ENCODE peak calls at places on chromosome 19, in four cellular contexts. M, V, G and I are unnamed samples.

GRCh38 chr19:1237754-1238372 is at the start of gene CBARP:
- DNase-seq in M (no peak), V (peak), G (no peak), I (no peak)

GRCh38 chr19:31064486-31064885 is 284.8 kb downstream of the TSHZ3 start:
- DNase-seq in M (no peak), V (no peak), G (no peak), I (no peak)

GRCh38 chr19:16325671-16326400 is 1.2 kb downstream of the KLF2 start:
- DNase-seq in M (peak), V (peak), G (no peak), I (no peak)

GRCh38 chr19:55554749-55555152 is 9.4 kb upstream of the SBK3 start:
- DNase-seq in M (no peak), V (no peak), G (peak), I (no peak)

GRCh38 chr19:50148528-50148927 is 14.6 kb downstream of the IZUMO2 start:
- DNase-seq in M (no peak), V (no peak), G (no peak), I (no peak)

GRCh38 chr19:49738242-49738641 is 24.9 kb downstream of the TSKS start:
- DNase-seq in M (no peak), V (no peak), G (no peak), I (no peak)

GRCh38 chr19:41882568-41883462 is at the start of gene ARHGEF1:
- DNase-seq in M (peak), V (peak), G (peak), I (no peak)

GRCh38 chr19:49560358-49560900 is 19.9 kb downstream of the NOSIP start:
- DNase-seq in M (no peak), V (peak), G (no peak), I (no peak)

GRCh38 chr19:40331052-40331451 is 17.1 kb downstream of the C19orf47 start:
- DNase-seq in M (no peak), V (peak), G (no peak), I (no peak)

GRCh38 chr19:49807174-49807830 is 5.8 kb downstream of the FUZ start:
- DNase-seq in M (no peak), V (no peak), G (no peak), I (no peak)

GRCh38 chr19:46761418-46761831 is 15.2 kb upstream of the STRN4 start:
- DNase-seq in M (peak), V (no peak), G (no peak), I (peak)

GRCh38 chr19:2494084-2494446 is 18.1 kb downstream of the GADD45B start:
- DNase-seq in M (peak), V (no peak), G (no peak), I (no peak)

GRCh38 chr19:13082192-13083007 is 20.3 kb downstream of the LYL1 start:
- DNase-seq in M (peak), V (no peak), G (no peak), I (no peak)

GRCh38 chr19:35143231-35143715 is at the start of gene FXYD7:
- DNase-seq in M (no peak), V (no peak), G (no peak), I (no peak)

GRCh38 chr19:11736696-11737095 is 2.0 kb downstream of the ZNF823 start:
- DNase-seq in M (peak), V (no peak), G (no peak), I (no peak)

GRCh38 chr19:45406165-45406956 is at the start of gene POLR1G:
- DNase-seq in M (peak), V (peak), G (peak), I (no peak)

GRCh38 chr19:45508681-45508930 is 1.3 kb downstream of the VASP start:
- DNase-seq in M (no peak), V (no peak), G (no peak), I (no peak)

GRCh38 chr19:8355631-8356402 is 8.1 kb upstream of the ANGPTL4 start:
- DNase-seq in M (peak), V (peak), G (no peak), I (no peak)

GRCh38 chr19:46426035-46426505 is 2.7 kb downstream of the PNMA8C start:
- DNase-seq in M (peak), V (no peak), G (no peak), I (no peak)

GRCh38 chr19:53657778-53658177 is 26.0 kb downstream of the DPRX start:
- DNase-seq in M (no peak), V (no peak), G (no peak), I (no peak)

GRCh38 chr19:43450545-43450997 is 14.8 kb downstream of the LYPD3 start:
- DNase-seq in M (peak), V (no peak), G (no peak), I (no peak)

GRCh38 chr19:53597023-53597422 is 34.8 kb upstream of the DPRX start:
- DNase-seq in M (no peak), V (no peak), G (no peak), I (no peak)

GRCh38 chr19:49761625-49762311 is 1.3 kb downstream of the TSKS start:
- DNase-seq in M (peak), V (no peak), G (no peak), I (no peak)

GRCh38 chr19:36027696-36028095 is 5.0 kb downstream of the CLIP3 start:
- DNase-seq in M (no peak), V (no peak), G (no peak), I (no peak)

GRCh38 chr19:14514215-14514871 is 3.9 kb downstream of the DNAJB1 start:
- DNase-seq in M (no peak), V (no peak), G (no peak), I (no peak)

GRCh38 chr19:14512420-14512961 is 5.7 kb downstream of the DNAJB1 start:
- DNase-seq in M (no peak), V (no peak), G (no peak), I (no peak)

GRCh38 chr19:14507704-14508246 is 10.4 kb downstream of the DNAJB1 start:
- DNase-seq in M (peak), V (no peak), G (no peak), I (no peak)

GRCh38 chr19:14509382-14509781 is 8.8 kb downstream of the DNAJB1 start:
- DNase-seq in M (no peak), V (no peak), G (no peak), I (no peak)

GRCh38 chr19:14511245-14511625 is 7.0 kb downstream of the DNAJB1 start:
- DNase-seq in M (no peak), V (no peak), G (no peak), I (no peak)
- H3K27ac ChIP-seq in M (peak), V (peak), G (peak), I (peak)

GRCh38 chr19:6076291-6076665 is 34.0 kb downstream of the RFX2 start:
- DNase-seq in M (no peak), V (no peak), G (no peak), I (no peak)
- H3K4me3 ChIP-seq in M (no peak), V (no peak), G (no peak), I (no peak)

DNA sequence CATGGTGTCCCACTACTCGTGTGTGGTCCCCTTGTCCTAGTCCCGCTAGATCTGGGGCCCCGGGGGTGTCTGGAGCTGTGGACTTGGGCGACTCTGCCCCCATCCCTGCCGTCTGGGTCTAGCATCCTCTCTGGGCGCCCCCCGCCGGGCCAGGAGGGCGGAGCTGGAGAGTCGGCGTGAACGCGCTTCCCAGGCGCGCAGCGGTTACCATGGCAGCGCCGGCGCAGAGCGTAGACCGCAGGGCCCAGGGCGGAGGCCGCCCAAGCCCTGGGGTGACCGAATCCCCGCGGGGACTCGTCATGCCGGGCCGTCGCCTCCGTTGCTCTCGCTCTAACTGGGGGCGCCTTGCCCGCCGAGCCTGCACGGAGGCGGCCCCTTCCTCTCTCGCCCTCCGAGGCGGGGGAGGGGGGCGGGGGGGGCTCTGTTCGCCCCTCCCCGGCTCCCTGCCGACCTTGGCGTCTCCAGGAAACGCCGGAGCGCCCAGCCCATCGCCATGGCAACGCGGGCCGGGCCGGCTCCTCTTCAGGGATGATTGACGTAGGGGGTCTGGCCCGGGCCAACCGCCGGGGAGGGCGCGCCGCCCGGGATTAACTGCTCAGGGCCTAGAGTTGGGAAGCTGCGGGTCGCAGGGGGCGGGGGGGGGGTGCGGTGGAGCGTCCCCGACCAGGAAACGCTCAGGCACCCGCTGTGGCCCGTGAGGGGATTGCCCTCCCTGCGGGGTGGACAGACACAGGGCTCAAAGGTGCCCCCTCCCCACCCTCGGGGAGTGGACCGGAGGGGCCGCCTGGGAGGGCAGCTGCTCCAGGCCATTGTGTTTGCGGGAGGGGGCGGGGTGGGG is 8.9 kb downstream of the ISYNA1 start:
- DNase-seq in M (peak), V (peak), G (peak), I (no peak)
- H3K27ac ChIP-seq in M (peak), V (peak), G (peak), I (peak)

DNA sequence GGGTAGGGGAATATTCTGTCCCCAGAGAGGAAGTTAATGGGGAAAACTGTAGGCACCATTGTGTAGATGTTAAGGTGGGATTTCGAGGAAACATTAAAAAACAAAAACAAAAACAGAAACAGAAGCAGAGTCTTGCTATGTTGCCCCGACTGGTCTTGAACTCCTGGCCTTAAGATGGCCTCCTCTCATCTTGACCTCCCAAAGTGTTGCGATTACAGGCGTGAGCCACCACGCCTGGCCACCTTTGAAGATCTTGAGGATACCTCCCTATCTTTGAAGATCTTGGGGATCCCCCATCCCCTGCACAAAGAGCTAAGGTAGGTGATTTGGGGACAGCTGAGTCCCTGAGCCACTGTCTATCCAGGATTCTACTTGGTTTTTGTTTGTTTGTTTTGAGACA is 553 bp upstream of the ICAM3 start:
- DNase-seq in M (no peak), V (no peak), G (no peak), I (no peak)
- H3K4me3 ChIP-seq in M (no peak), V (no peak), G (no peak), I (no peak)

GRCh38 chr19:18294467-18294864 is 13.0 kb upstream of the JUND start:
- DNase-seq in M (peak), V (no peak), G (peak), I (no peak)
- H3K27ac ChIP-seq in M (no peak), V (peak), G (peak), I (no peak)

GRCh38 chr19:17953316-17953801 is 13.5 kb upstream of the KCNN1 start:
- DNase-seq in M (no peak), V (no peak), G (no peak), I (no peak)
- H3K4me3 ChIP-seq in M (no peak), V (no peak), G (no peak), I (no peak)

DNA sequence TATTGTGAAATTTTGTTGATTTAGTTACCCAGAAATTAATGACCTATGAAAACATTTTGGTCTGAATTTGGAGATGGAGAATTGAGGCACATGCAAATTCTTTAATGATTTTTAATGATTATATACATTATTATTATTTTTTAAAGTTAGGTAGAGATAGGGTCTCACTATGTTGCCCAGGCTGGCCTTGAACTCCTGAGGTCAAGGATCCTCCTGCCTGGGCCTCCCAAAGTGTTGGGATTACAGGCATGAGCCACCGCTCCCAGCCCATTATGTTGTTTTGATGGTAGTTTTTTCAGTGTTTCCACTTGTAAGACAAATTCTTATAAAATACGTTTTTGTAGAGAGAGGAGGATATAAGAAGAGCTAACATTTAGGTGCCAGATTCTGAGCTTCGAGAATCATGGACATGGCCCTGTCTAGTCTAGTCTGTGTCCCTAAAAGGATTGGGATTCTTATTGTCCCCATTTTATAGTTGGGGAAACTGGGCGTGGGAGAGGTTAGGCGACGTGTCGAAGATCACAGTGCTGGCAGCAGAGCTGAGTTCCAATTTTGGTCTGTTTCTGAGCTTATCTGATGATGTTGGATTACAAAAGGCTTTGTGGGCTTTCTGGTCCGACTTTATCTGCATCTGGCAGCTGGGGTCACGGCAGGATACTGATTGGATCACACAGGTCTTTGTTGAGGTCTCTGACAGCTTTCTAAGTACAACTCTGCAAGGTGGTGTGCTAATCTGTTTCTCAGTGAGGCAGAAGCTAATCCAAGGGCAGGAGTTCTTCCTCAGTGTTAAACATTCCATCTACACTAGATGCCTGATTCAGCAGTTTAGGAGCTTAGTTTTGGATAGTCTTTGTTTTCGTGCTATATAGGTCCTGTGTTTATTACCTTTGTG is 7.5 kb upstream of the WDR88 start:
- DNase-seq in M (no peak), V (no peak), G (no peak), I (no peak)
- H3K27ac ChIP-seq in M (no peak), V (no peak), G (no peak), I (no peak)

GRCh38 chr19:3607398-3608078 is 863 bp upstream of the TBXA2R start:
- DNase-seq in M (peak), V (no peak), G (no peak), I (no peak)
- H3K4me3 ChIP-seq in M (peak), V (peak), G (peak), I (peak)

GRCh38 chr19:4328243-4328990 is 10.2 kb downstream of the STAP2 start:
- DNase-seq in M (peak), V (peak), G (peak), I (peak)
- H3K27ac ChIP-seq in M (no peak), V (no peak), G (peak), I (no peak)